ENCODE peak calls at places on chromosomes 6 and 20, in five cellular contexts. One of them, this sample, is unnamed.
A peak's percentile ranks its signal among the peaks of the same experiment; 100 is the strongest.

GRCh38 chr6:13277231-13277630 is 51.1 kb downstream of the TBC1D7 start:
- DNase-seq in hepatocyte: no peak
- DNase-seq in neural progenitor cell: no peak
- DNase-seq in HCT116: no peak
- DNase-seq in OCI-LY7: no peak
- DNase-seq in this sample: no peak

GRCh38 chr20:53629436-53629835 is 35.8 kb upstream of the ZNF217 start:
- DNase-seq in hepatocyte: no peak
- DNase-seq in neural progenitor cell: no peak
- DNase-seq in HCT116: no peak
- DNase-seq in OCI-LY7: no peak
- DNase-seq in this sample: no peak

GRCh38 chr20:35849726-35850125 is 77.9 kb downstream of the PHF20 start:
- DNase-seq in hepatocyte: no peak
- DNase-seq in neural progenitor cell: no peak
- DNase-seq in HCT116: no peak
- DNase-seq in OCI-LY7: no peak
- DNase-seq in this sample: no peak

GRCh38 chr6:163839296-163839695 is 424.8 kb downstream of the QKI start:
- DNase-seq in hepatocyte: no peak
- DNase-seq in neural progenitor cell: no peak
- DNase-seq in HCT116: no peak
- DNase-seq in OCI-LY7: no peak
- DNase-seq in this sample: no peak

GRCh38 chr6:63307581-63308246 is 12.1 kb downstream of the LGSN start:
- DNase-seq in hepatocyte: peak; percentile 46
- DNase-seq in neural progenitor cell: peak; percentile 55
- DNase-seq in HCT116: peak; percentile 47
- DNase-seq in OCI-LY7: peak; percentile 54
- DNase-seq in this sample: peak; percentile 66

GRCh38 chr6:105985098-105985815 is 100.9 kb upstream of the PRDM1 start:
- DNase-seq in hepatocyte: no peak
- DNase-seq in neural progenitor cell: no peak
- DNase-seq in HCT116: no peak
- DNase-seq in OCI-LY7: no peak
- DNase-seq in this sample: no peak

GRCh38 chr6:27121640-27122039 is 125.9 kb upstream of the PRSS16 start:
- DNase-seq in hepatocyte: no peak
- DNase-seq in neural progenitor cell: no peak
- DNase-seq in HCT116: no peak
- DNase-seq in OCI-LY7: no peak
- DNase-seq in this sample: no peak

GRCh38 chr6:160132297-160132637 is 10.7 kb downstream of the SLC22A1 start:
- DNase-seq in hepatocyte: no peak
- DNase-seq in neural progenitor cell: no peak
- DNase-seq in HCT116: no peak
- DNase-seq in OCI-LY7: no peak
- DNase-seq in this sample: no peak

GRCh38 chr6:127879685-127880084 is 21.2 kb downstream of the THEMIS start:
- DNase-seq in hepatocyte: peak; percentile 52
- DNase-seq in neural progenitor cell: peak; percentile 78
- DNase-seq in HCT116: no peak
- DNase-seq in OCI-LY7: no peak
- DNase-seq in this sample: peak; percentile 93

GRCh38 chr6:127147576-127147975 is 29.1 kb downstream of the RSPO3 start:
- DNase-seq in hepatocyte: no peak
- DNase-seq in neural progenitor cell: no peak
- DNase-seq in HCT116: no peak
- DNase-seq in OCI-LY7: no peak
- DNase-seq in this sample: no peak

GRCh38 chr6:34771727-34772126 is 14.4 kb downstream of the SNRPC start:
- DNase-seq in hepatocyte: no peak
- DNase-seq in neural progenitor cell: no peak
- DNase-seq in HCT116: no peak
- DNase-seq in OCI-LY7: no peak
- DNase-seq in this sample: no peak

GRCh38 chr6:22582806-22583205 is 13.4 kb downstream of the HDGFL1 start:
- DNase-seq in hepatocyte: no peak
- DNase-seq in neural progenitor cell: no peak
- DNase-seq in HCT116: no peak
- DNase-seq in OCI-LY7: no peak
- DNase-seq in this sample: no peak

GRCh38 chr20:53963670-53964466 is 106.5 kb downstream of the BCAS1 start:
- DNase-seq in hepatocyte: no peak
- DNase-seq in neural progenitor cell: no peak
- DNase-seq in HCT116: no peak
- DNase-seq in OCI-LY7: no peak
- DNase-seq in this sample: no peak

GRCh38 chr6:40708049-40708448 is 120.9 kb upstream of the LRFN2 start:
- DNase-seq in hepatocyte: no peak
- DNase-seq in neural progenitor cell: no peak
- DNase-seq in HCT116: no peak
- DNase-seq in OCI-LY7: no peak
- DNase-seq in this sample: no peak

GRCh38 chr6:80637312-80637711 is 530.8 kb downstream of the BCKDHB start:
- DNase-seq in hepatocyte: no peak
- DNase-seq in neural progenitor cell: no peak
- DNase-seq in HCT116: no peak
- DNase-seq in OCI-LY7: no peak
- DNase-seq in this sample: no peak

GRCh38 chr20:23212482-23212881 is 126.4 kb upstream of the CD93 start:
- DNase-seq in hepatocyte: no peak
- DNase-seq in neural progenitor cell: no peak
- DNase-seq in HCT116: no peak
- DNase-seq in OCI-LY7: no peak
- DNase-seq in this sample: no peak

GRCh38 chr6:150336708-150337107 is 32.1 kb upstream of the IYD start:
- DNase-seq in hepatocyte: no peak
- DNase-seq in neural progenitor cell: no peak
- DNase-seq in HCT116: no peak
- DNase-seq in OCI-LY7: no peak
- DNase-seq in this sample: no peak

GRCh38 chr6:150336299-150336698 is 32.5 kb upstream of the IYD start:
- DNase-seq in hepatocyte: peak; percentile 44
- DNase-seq in neural progenitor cell: peak; percentile 45
- DNase-seq in HCT116: peak; percentile 23
- DNase-seq in OCI-LY7: peak; percentile 22
- DNase-seq in this sample: no peak

GRCh38 chr6:150333592-150333954 is 35.2 kb upstream of the IYD start:
- DNase-seq in hepatocyte: no peak
- DNase-seq in neural progenitor cell: no peak
- DNase-seq in HCT116: no peak
- DNase-seq in OCI-LY7: no peak
- DNase-seq in this sample: no peak

GRCh38 chr6:150332939-150333591 is 35.7 kb upstream of the IYD start:
- DNase-seq in hepatocyte: no peak
- DNase-seq in neural progenitor cell: no peak
- DNase-seq in HCT116: no peak
- DNase-seq in OCI-LY7: no peak
- DNase-seq in this sample: no peak

GRCh38 chr6:150334790-150335783 is 33.7 kb upstream of the IYD start:
- DNase-seq in hepatocyte: peak; percentile 78
- DNase-seq in neural progenitor cell: peak; percentile 59
- DNase-seq in HCT116: peak; percentile 80
- DNase-seq in OCI-LY7: peak; percentile 74
- DNase-seq in this sample: peak; percentile 73
- TF ChIP-seq EZH2phosphoT487 in hepatocyte: no peak
- TF ChIP-seq EZH2phosphoT487 in neural progenitor cell: no peak
- TF ChIP-seq EZH2phosphoT487 in HCT116: no peak
- TF ChIP-seq EZH2phosphoT487 in OCI-LY7: no peak
- TF ChIP-seq EZH2phosphoT487 in this sample: no peak

GRCh38 chr20:45685896-45686295 is 15.9 kb upstream of the WFDC11 start:
- DNase-seq in hepatocyte: peak; percentile 10
- DNase-seq in neural progenitor cell: peak; percentile 44
- DNase-seq in HCT116: no peak
- DNase-seq in OCI-LY7: no peak
- DNase-seq in this sample: peak; percentile 68
- TF ChIP-seq CTCF in hepatocyte: no peak
- TF ChIP-seq CTCF in neural progenitor cell: peak; percentile 34
- TF ChIP-seq CTCF in HCT116: peak; percentile 10
- TF ChIP-seq CTCF in OCI-LY7: no peak
- TF ChIP-seq CTCF in this sample: peak; percentile 56

GRCh38 chr6:1756472-1757129 is 146.9 kb downstream of the FOXC1 start:
- DNase-seq in hepatocyte: no peak
- DNase-seq in neural progenitor cell: no peak
- DNase-seq in HCT116: no peak
- DNase-seq in OCI-LY7: no peak
- DNase-seq in this sample: no peak
- TF ChIP-seq EZH2phosphoT487 in hepatocyte: no peak
- TF ChIP-seq EZH2phosphoT487 in neural progenitor cell: no peak
- TF ChIP-seq EZH2phosphoT487 in HCT116: no peak
- TF ChIP-seq EZH2phosphoT487 in OCI-LY7: no peak
- TF ChIP-seq EZH2phosphoT487 in this sample: no peak

GRCh38 chr20:40797425-40797824 is 108.4 kb upstream of the MAFB start:
- DNase-seq in hepatocyte: peak; percentile 44
- DNase-seq in neural progenitor cell: peak; percentile 38
- DNase-seq in HCT116: peak; percentile 23
- DNase-seq in OCI-LY7: peak; percentile 61
- DNase-seq in this sample: peak; percentile 76
- TF ChIP-seq CTCF in hepatocyte: peak; percentile 44
- TF ChIP-seq CTCF in neural progenitor cell: peak; percentile 59
- TF ChIP-seq CTCF in HCT116: peak; percentile 68
- TF ChIP-seq CTCF in OCI-LY7: peak; percentile 86
- TF ChIP-seq CTCF in this sample: peak; percentile 64

DNA sequence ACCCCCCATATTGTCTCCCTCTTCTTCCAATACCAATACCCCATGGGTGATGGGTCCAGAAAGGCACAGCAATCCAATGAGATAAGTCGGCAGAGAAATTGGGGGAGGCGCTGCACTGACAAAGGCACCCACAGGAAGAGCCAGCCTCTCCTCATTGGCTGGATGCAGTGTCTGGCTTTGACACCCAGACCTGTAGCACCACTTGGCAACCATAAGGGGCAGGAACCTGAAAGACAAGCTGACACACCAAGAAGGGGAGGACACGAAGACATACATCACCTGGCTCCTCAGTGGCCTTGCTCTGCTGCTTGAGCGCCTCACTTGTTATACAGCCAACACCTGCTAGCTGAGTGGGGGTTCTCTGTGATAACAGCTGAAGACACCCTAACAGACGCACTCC is 19.4 kb upstream of the SLC4A11 start:
- DNase-seq in hepatocyte: no peak
- DNase-seq in neural progenitor cell: no peak
- DNase-seq in HCT116: no peak
- DNase-seq in OCI-LY7: no peak
- DNase-seq in this sample: peak; percentile 40
- TF ChIP-seq EZH2phosphoT487 in hepatocyte: no peak
- TF ChIP-seq EZH2phosphoT487 in neural progenitor cell: no peak
- TF ChIP-seq EZH2phosphoT487 in HCT116: no peak
- TF ChIP-seq EZH2phosphoT487 in OCI-LY7: no peak
- TF ChIP-seq EZH2phosphoT487 in this sample: no peak